ENCODE peak calls at places on chromosome 22, in four cellular contexts. One of them, this sample, is unnamed. For H3K4me1, the result is how much of the 10 kb centered on the place peaks cover.

GRCh38 chr22:44665115-44665514 is 36.9 kb upstream of the PRR5 start:
- DNase-seq in astrocyte: no peak
- DNase-seq in HCT116: no peak
- DNase-seq in mammary epithelial cell: no peak
- DNase-seq in this sample: no peak

GRCh38 chr22:40070701-40071100 is 75.9 kb downstream of the FAM83F start:
- DNase-seq in HCT116: no peak
- DNase-seq in mammary epithelial cell: no peak
- DNase-seq in astrocyte: peak
- DNase-seq in this sample: no peak

GRCh38 chr22:24039046-24039445 is 27.9 kb downstream of the CABIN1 start:
- DNase-seq in mammary epithelial cell: no peak
- DNase-seq in astrocyte: peak
- DNase-seq in HCT116: no peak
- DNase-seq in this sample: no peak

GRCh38 chr22:18068381-18068988 is 9.3 kb upstream of the PEX26 start:
- DNase-seq in HCT116: no peak
- DNase-seq in mammary epithelial cell: no peak
- DNase-seq in astrocyte: peak
- DNase-seq in this sample: no peak

GRCh38 chr22:50236731-50237409 is 8.0 kb downstream of the TUBGCP6 start:
- DNase-seq in mammary epithelial cell: no peak
- DNase-seq in HCT116: no peak
- DNase-seq in astrocyte: no peak
- DNase-seq in this sample: no peak

GRCh38 chr22:22687638-22688500 is 43.5 kb downstream of the GGTLC2 start:
- DNase-seq in HCT116: no peak
- DNase-seq in astrocyte: peak
- DNase-seq in mammary epithelial cell: peak
- DNase-seq in this sample: no peak

GRCh38 chr22:33747576-33748180 is 172.6 kb downstream of the LARGE1 start:
- DNase-seq in astrocyte: no peak
- DNase-seq in mammary epithelial cell: no peak
- DNase-seq in HCT116: no peak
- DNase-seq in this sample: no peak

GRCh38 chr22:49305215-49305965 is 522.3 kb downstream of the BRD1 start:
- DNase-seq in astrocyte: no peak
- DNase-seq in HCT116: peak
- DNase-seq in mammary epithelial cell: no peak
- DNase-seq in this sample: no peak

GRCh38 chr22:44071760-44072159 is 47.7 kb downstream of the PARVB start:
- DNase-seq in astrocyte: no peak
- DNase-seq in mammary epithelial cell: no peak
- DNase-seq in HCT116: no peak
- DNase-seq in this sample: no peak

GRCh38 chr22:41914611-41915034 is 251 bp downstream of the SHISA8 start:
- DNase-seq in HCT116: no peak
- DNase-seq in mammary epithelial cell: no peak
- DNase-seq in astrocyte: no peak
- DNase-seq in this sample: no peak

GRCh38 chr22:42841444-42841843 is 15.6 kb downstream of the ARFGAP3 start:
- DNase-seq in mammary epithelial cell: peak
- DNase-seq in astrocyte: peak
- DNase-seq in HCT116: no peak
- DNase-seq in this sample: no peak

GRCh38 chr22:41447435-41448188 is 1.0 kb upstream of the TOB2 start:
- DNase-seq in astrocyte: peak
- DNase-seq in HCT116: no peak
- DNase-seq in mammary epithelial cell: peak
- DNase-seq in this sample: no peak

GRCh38 chr22:44931077-44931540 is 78.7 kb downstream of the PHF21B start:
- DNase-seq in mammary epithelial cell: no peak
- DNase-seq in HCT116: no peak
- DNase-seq in astrocyte: peak
- DNase-seq in this sample: no peak

GRCh38 chr22:49535527-49536125 is 292.0 kb downstream of the BRD1 start:
- DNase-seq in HCT116: no peak
- DNase-seq in astrocyte: no peak
- DNase-seq in mammary epithelial cell: no peak
- DNase-seq in this sample: no peak

GRCh38 chr22:49811014-49811791 is 16.5 kb downstream of the BRD1 start:
- DNase-seq in mammary epithelial cell: no peak
- DNase-seq in HCT116: no peak
- DNase-seq in astrocyte: no peak
- DNase-seq in this sample: no peak

GRCh38 chr22:29842740-29843139 is 4.7 kb upstream of the ASCC2 start:
- DNase-seq in mammary epithelial cell: peak
- DNase-seq in astrocyte: peak
- DNase-seq in HCT116: no peak
- DNase-seq in this sample: peak

GRCh38 chr22:40462195-40462988 is 92.0 kb downstream of the SGSM3 start:
- DNase-seq in astrocyte: no peak
- DNase-seq in mammary epithelial cell: no peak
- DNase-seq in HCT116: no peak
- DNase-seq in this sample: no peak

GRCh38 chr22:40875111-40875510 is 13.2 kb upstream of the DNAJB7 start:
- DNase-seq in HCT116: no peak
- DNase-seq in mammary epithelial cell: no peak
- DNase-seq in astrocyte: no peak
- DNase-seq in this sample: no peak

GRCh38 chr22:24521791-24522245 is 26.7 kb downstream of the UPB1 start:
- DNase-seq in mammary epithelial cell: peak
- DNase-seq in astrocyte: peak
- DNase-seq in HCT116: peak
- DNase-seq in this sample: peak

GRCh38 chr22:32558681-32559355 is 84.2 kb downstream of the FBXO7 start:
- DNase-seq in mammary epithelial cell: peak
- DNase-seq in astrocyte: peak
- DNase-seq in HCT116: peak
- DNase-seq in this sample: peak

GRCh38 chr22:47059701-47060161 is 297.3 kb downstream of the TBC1D22A start:
- DNase-seq in mammary epithelial cell: peak
- DNase-seq in astrocyte: no peak
- DNase-seq in HCT116: no peak
- DNase-seq in this sample: no peak

GRCh38 chr22:22927888-22928665 is 40.5 kb downstream of the IGLL5 start:
- DNase-seq in astrocyte: no peak
- DNase-seq in mammary epithelial cell: no peak
- DNase-seq in HCT116: no peak
- DNase-seq in this sample: no peak

GRCh38 chr22:32712644-32713355 is 88.7 kb upstream of the TIMP3 start:
- DNase-seq in mammary epithelial cell: no peak
- DNase-seq in HCT116: no peak
- DNase-seq in astrocyte: no peak
- DNase-seq in this sample: no peak

GRCh38 chr22:17109976-17110375 is 11.2 kb downstream of the TMEM121B start:
- DNase-seq in HCT116: no peak
- DNase-seq in mammary epithelial cell: no peak
- DNase-seq in astrocyte: no peak
- DNase-seq in this sample: no peak

GRCh38 chr22:22877523-22878210 is 9.9 kb upstream of the IGLL5 start:
- DNase-seq in mammary epithelial cell: peak
- DNase-seq in astrocyte: peak
- DNase-seq in HCT116: peak
- DNase-seq in this sample: no peak

GRCh38 chr22:29183971-29184595 is 21.6 kb upstream of the EMID1 start:
- DNase-seq in HCT116: no peak
- DNase-seq in astrocyte: no peak
- DNase-seq in mammary epithelial cell: no peak
- DNase-seq in this sample: no peak

GRCh38 chr22:30250713-30251267 is 4.2 kb upstream of the LIF start:
- DNase-seq in HCT116: no peak
- DNase-seq in astrocyte: peak
- DNase-seq in mammary epithelial cell: peak
- DNase-seq in this sample: no peak

DNA sequence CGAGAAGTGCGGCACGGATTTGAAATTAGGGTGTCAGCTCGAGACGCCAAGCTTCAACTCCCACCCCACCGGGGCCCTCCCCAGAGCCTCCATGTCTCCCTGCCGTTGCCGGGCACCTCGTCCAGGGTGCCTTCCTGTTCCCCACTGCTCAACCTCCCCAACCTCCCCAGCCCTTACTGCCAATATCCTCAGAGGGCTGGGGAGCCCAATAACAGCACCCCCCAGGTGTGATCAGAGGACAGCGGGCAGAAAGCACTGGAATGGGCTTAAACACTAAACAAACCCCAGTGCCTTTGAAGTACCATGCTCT is 1336.4 kb downstream of the TBC1D22A start:
- DNase-seq in mammary epithelial cell: no peak
- DNase-seq in astrocyte: no peak
- DNase-seq in HCT116: no peak
- DNase-seq in this sample: no peak
- H3K4me1 ChIP-seq in mammary epithelial cell: under half
- H3K4me1 ChIP-seq in astrocyte: under half
- H3K4me1 ChIP-seq in HCT116: under half
- H3K4me1 ChIP-seq in this sample: under half

DNA sequence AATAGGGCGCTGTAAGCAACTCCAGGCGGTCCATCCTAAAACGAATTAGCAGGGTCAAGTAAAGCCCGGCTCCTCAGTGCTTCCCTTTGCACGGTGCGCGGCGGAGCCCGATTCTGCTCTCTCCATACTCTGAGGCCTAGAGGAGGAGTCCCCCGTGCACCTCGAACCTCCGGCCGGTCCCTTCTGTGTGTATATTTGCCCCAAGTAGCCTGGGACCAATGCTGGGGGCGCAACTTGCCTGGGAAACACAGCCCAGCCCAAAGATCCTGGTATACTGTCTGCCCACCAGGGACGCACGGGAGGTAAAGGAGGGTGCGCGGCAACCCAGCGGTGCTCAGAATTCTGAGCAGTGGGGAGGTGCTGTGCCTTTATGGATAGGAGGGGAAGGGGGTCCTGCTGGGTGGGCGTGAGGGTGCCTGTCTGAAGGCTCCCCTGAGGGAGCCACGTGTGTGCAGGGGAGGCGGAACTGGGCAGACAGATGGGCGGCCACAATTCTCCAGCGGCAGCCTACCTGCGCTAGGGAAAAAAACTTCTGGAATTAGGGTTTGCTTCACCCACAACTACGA is 4.8 kb upstream of the TBX1 start:
- DNase-seq in HCT116: no peak
- DNase-seq in mammary epithelial cell: no peak
- DNase-seq in astrocyte: no peak
- DNase-seq in this sample: no peak
- TF ChIP-seq EZH2 in HCT116: no peak
- TF ChIP-seq EZH2 in mammary epithelial cell: peak
- TF ChIP-seq EZH2 in astrocyte: no peak
- TF ChIP-seq EZH2 in this sample: peak

GRCh38 chr22:27800250-27801131 is 1.1 kb downstream of the MN1 start:
- DNase-seq in mammary epithelial cell: peak
- DNase-seq in HCT116: no peak
- DNase-seq in astrocyte: no peak
- DNase-seq in this sample: no peak

GRCh38 chr22:27796829-27797792 is 4.4 kb downstream of the MN1 start:
- DNase-seq in HCT116: no peak
- DNase-seq in mammary epithelial cell: no peak
- DNase-seq in astrocyte: no peak
- DNase-seq in this sample: no peak

GRCh38 chr22:27797793-27798525 is 3.6 kb downstream of the MN1 start:
- DNase-seq in mammary epithelial cell: no peak
- DNase-seq in HCT116: no peak
- DNase-seq in astrocyte: no peak
- DNase-seq in this sample: no peak

GRCh38 chr22:27799334-27800249 is 2.0 kb downstream of the MN1 start:
- DNase-seq in astrocyte: no peak
- DNase-seq in mammary epithelial cell: no peak
- DNase-seq in HCT116: no peak
- DNase-seq in this sample: no peak

DNA sequence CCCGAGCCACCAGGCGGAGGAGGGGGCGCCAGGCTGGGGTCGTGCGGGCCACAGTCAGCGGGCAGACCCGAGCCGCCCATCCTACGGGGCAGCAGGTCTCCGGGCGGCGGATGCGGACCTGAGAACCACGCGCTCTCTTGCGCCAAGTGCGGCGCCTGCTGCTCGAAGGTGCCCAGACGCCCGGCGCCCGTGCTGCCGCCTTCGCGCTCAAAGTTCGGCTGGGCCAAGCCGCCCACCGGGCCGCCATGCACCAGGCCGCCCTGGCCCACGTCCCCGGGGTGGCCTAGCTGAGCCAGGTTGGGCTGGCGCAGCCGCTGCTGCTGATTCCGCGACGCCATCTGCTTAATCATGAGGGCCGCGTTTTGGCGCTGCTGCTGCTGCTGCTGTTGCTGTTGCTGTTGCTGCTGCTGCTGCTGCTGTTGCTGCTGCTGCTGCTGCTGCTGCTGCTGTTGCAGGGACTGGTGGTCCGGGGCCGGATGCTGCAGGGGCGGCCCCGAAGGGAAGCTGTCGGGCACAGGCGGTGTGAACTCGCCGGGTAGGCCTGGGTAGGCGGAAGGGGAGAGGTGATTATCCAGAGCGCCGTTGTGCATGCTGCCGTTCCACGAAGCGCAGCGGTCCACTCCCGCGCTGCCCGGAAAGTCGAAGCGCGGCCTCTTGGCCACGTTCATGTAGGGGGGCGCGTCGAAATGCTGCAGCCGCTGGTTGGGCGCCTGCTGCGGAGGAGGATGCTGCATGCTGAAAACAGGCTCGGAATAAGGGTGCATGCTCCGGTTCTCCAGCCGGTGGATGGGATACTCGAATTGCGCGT is 2.8 kb downstream of the MN1 start:
- DNase-seq in astrocyte: no peak
- DNase-seq in mammary epithelial cell: no peak
- DNase-seq in HCT116: no peak
- DNase-seq in this sample: no peak
- H3K4me1 ChIP-seq in astrocyte: under half
- H3K4me1 ChIP-seq in mammary epithelial cell: under half
- H3K4me1 ChIP-seq in HCT116: under half
- H3K4me1 ChIP-seq in this sample: under half

DNA sequence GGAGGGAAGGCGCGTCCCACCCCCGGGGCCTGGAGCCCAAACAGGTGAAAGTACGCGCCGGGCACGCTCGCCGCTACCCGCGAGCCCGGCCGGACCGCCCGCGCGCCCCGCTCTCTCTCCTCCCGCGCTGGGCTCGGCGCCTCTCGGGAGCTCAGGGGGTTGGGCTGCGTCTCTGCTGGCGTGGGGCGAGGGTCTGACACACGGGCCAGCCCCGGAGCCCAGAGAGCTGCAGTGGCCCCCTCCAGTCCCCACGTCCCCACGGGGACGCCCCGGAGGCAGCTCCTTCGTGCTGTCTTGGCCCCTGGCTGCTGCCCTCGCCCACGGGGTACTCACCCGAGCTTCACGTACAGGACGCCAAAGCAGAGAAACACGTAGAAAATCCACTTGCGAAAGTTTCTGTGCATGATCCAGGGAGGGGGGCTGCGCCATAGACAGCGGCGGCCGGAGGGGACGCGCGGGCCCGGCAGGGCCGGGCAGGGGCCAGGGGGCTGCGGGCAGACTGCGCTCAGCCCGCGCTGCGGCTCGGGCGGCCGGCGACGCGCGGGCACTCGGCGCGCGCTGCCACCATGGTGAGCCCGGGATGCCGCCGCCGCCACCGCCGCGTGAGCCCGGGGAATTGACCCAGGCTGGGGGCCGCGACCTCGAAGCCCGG is 485 bp downstream of the WNT7B start:
- DNase-seq in HCT116: no peak
- DNase-seq in mammary epithelial cell: peak
- DNase-seq in astrocyte: no peak
- DNase-seq in this sample: no peak
- TF ChIP-seq EZH2 in HCT116: no peak
- TF ChIP-seq EZH2 in mammary epithelial cell: no peak
- TF ChIP-seq EZH2 in astrocyte: no peak
- TF ChIP-seq EZH2 in this sample: no peak